ENCODE peak calls at places on chromosomes 4 and X, in nine cellular contexts. O is HL-60, L is epithelial cell of esophagus, V is foreskin fibroblast, S is GM13976, N is A549, A is dorsolateral prefrontal cortex, R is lung, F is right lobe of liver. K is an unnamed sample.

GRCh38 chrX:48818866-48819265 is 7.4 kb upstream of the ERAS start:
- DNase-seq in O (no peak), L (no peak), V (no peak), S (no peak), N (no peak), A (no peak), R (no peak), F (no peak), K (no peak)

GRCh38 chrX:7828594-7828993 is 14.4 kb upstream of the VCX start:
- DNase-seq in O (peak), L (peak), V (peak), S (peak), N (no peak), A (no peak), R (no peak), F (no peak), K (no peak)

GRCh38 chr4:118904418-118904817 is 15.8 kb downstream of the SYNPO2 start:
- DNase-seq in O (no peak), L (no peak), V (peak), S (no peak), N (no peak), A (no peak), R (no peak), F (no peak), K (no peak)

GRCh38 chr4:149045731-149046130 is 603.5 kb upstream of the NR3C2 start:
- DNase-seq in O (no peak), L (peak), V (no peak), S (no peak), N (no peak), A (no peak), R (no peak), F (no peak), K (no peak)

GRCh38 chrX:13131511-13132137 is 87.2 kb upstream of the FAM9C start:
- DNase-seq in O (peak), L (no peak), V (no peak), S (peak), N (no peak), A (no peak), R (no peak), F (no peak), K (no peak)

GRCh38 chr4:130712038-130712437 is 1616.1 kb downstream of the C4orf33 start:
- DNase-seq in O (no peak), L (peak), V (peak), S (no peak), N (no peak), A (no peak), R (no peak), F (no peak), K (no peak)

GRCh38 chr4:21795091-21795490 is 153.5 kb downstream of the KCNIP4 start:
- DNase-seq in O (no peak), L (no peak), V (peak), S (no peak), N (no peak), A (no peak), R (no peak), F (no peak), K (no peak)

GRCh38 chr4:71550220-71551190 is 211.7 kb downstream of the SLC4A4 start:
- DNase-seq in O (no peak), L (peak), V (peak), S (no peak), N (no peak), A (no peak), R (no peak), F (no peak), K (no peak)

GRCh38 chr4:144611850-144612249 is 34.1 kb upstream of the HHIP start:
- DNase-seq in O (no peak), L (peak), V (no peak), S (peak), N (peak), A (no peak), R (no peak), F (no peak), K (no peak)

GRCh38 chr4:70945046-70945445 is 42.9 kb downstream of the MOB1B start:
- DNase-seq in O (peak), L (no peak), V (no peak), S (no peak), N (no peak), A (no peak), R (no peak), F (no peak), K (no peak)

GRCh38 chr4:40908702-40909362 is 159.1 kb downstream of the NSUN7 start:
- DNase-seq in O (peak), L (peak), V (peak), S (peak), N (peak), A (peak), R (peak), F (peak), K (peak)

GRCh38 chrX:39162322-39162721 is 361.1 kb downstream of the MID1IP1 start:
- DNase-seq in O (no peak), L (no peak), V (no peak), S (peak), N (no peak), A (no peak), R (no peak), F (peak), K (no peak)

GRCh38 chr4:141788169-141788915 is 152.0 kb downstream of the IL15 start:
- DNase-seq in O (no peak), L (no peak), V (peak), S (no peak), N (no peak), A (no peak), R (no peak), F (no peak), K (no peak)

GRCh38 chrX:140505421-140506337 is 810 bp upstream of the SOX3 start:
- DNase-seq in O (no peak), L (no peak), V (no peak), S (peak), N (no peak), A (no peak), R (no peak), F (no peak), K (no peak)

GRCh38 chrX:48854898-48855297 is 19.5 kb upstream of the PCSK1N start:
- DNase-seq in O (peak), L (peak), V (peak), S (no peak), N (no peak), A (no peak), R (no peak), F (no peak), K (no peak)

GRCh38 chr4:19809989-19810388 is 441.7 kb upstream of the SLIT2 start:
- DNase-seq in O (no peak), L (no peak), V (no peak), S (no peak), N (no peak), A (no peak), R (no peak), F (no peak), K (no peak)

GRCh38 chr4:25030283-25031076 is at the start of gene LGI2:
- DNase-seq in O (no peak), L (peak), V (peak), S (peak), N (no peak), A (peak), R (no peak), F (peak), K (peak)

GRCh38 chrX:48927125-48927524 is 8.3 kb upstream of the PIM2 start:
- DNase-seq in O (no peak), L (no peak), V (no peak), S (no peak), N (no peak), A (no peak), R (no peak), F (no peak), K (no peak)

GRCh38 chrX:147736045-147736444 is 175.7 kb upstream of the FMR1 start:
- DNase-seq in O (no peak), L (no peak), V (no peak), S (no peak), N (no peak), A (no peak), R (no peak), F (no peak), K (no peak)

GRCh38 chrX:18620349-18620748 is 51.6 kb downstream of the RS1 start:
- DNase-seq in O (no peak), L (no peak), V (no peak), S (no peak), N (no peak), A (no peak), R (no peak), F (no peak), K (no peak)

GRCh38 chrX:70998402-70999027 is 67.6 kb upstream of the SLC7A3 start:
- DNase-seq in O (peak), L (peak), V (peak), S (no peak), N (no peak), A (peak), R (no peak), F (no peak), K (no peak)

GRCh38 chr4:161256716-161257115 is 907.1 kb downstream of the FSTL5 start:
- DNase-seq in O (peak), L (peak), V (peak), S (no peak), N (no peak), A (no peak), R (no peak), F (no peak), K (no peak)

GRCh38 chrX:102345916-102346315 is 93.9 kb downstream of the NXF2B start:
- DNase-seq in O (peak), L (peak), V (peak), S (peak), N (peak), A (peak), R (peak), F (peak), K (peak)

GRCh38 chr4:69096810-69097209 is 536 bp downstream of the UGT2B7 start:
- DNase-seq in O (no peak), L (no peak), V (no peak), S (no peak), N (no peak), A (no peak), R (no peak), F (no peak), K (no peak)

DNA sequence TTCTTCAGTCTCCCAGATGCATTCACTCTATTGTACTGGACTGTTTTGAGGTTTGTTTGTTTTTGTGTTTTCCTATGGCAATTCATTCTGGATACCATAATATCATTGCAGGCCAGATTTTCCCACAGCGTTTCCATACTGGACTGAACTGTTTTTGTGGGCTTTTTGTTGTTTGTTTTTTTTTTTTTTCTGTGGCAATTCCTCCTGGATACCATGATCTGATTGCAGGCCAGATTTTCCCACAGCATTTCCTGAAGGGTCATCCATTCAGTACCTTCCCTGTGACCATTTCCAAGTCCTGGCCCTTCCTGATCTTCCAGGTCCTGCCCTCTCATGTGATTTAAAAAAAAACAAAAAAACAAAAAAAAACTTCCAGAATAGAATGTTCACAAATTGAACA is 33.9 kb upstream of the FAM241A start:
- DNase-seq in O (no peak), L (no peak), V (no peak), S (no peak), N (no peak), A (no peak), R (no peak), F (no peak), K (no peak)
- TF ChIP-seq CTCF in O (no peak), L (no peak), V (no peak), S (no peak), N (no peak), A (no peak), R (no peak), F (no peak), K (no peak)

GRCh38 chr4:7009591-7009990 is 33.6 kb upstream of the TADA2B start:
- DNase-seq in O (no peak), L (no peak), V (no peak), S (no peak), N (no peak), A (peak), R (no peak), F (no peak), K (no peak)

GRCh38 chr4:7006411-7006810 is 36.8 kb upstream of the TADA2B start:
- DNase-seq in O (no peak), L (no peak), V (peak), S (no peak), N (no peak), A (no peak), R (no peak), F (no peak), K (no peak)

GRCh38 chr4:7007142-7007907 is 35.8 kb upstream of the TADA2B start:
- DNase-seq in O (no peak), L (no peak), V (no peak), S (no peak), N (no peak), A (no peak), R (no peak), F (no peak), K (no peak)

GRCh38 chr4:7005571-7005970 is 37.6 kb upstream of the TADA2B start:
- DNase-seq in O (no peak), L (peak), V (no peak), S (no peak), N (no peak), A (no peak), R (no peak), F (no peak), K (no peak)

GRCh38 chr4:7007944-7008343 is 35.2 kb upstream of the TADA2B start:
- DNase-seq in O (no peak), L (no peak), V (peak), S (no peak), N (no peak), A (no peak), R (no peak), F (no peak), K (no peak)
- TF ChIP-seq CTCF in O (no peak), L (no peak), V (no peak), S (no peak), N (no peak), A (no peak), R (no peak), F (no peak), K (no peak)

GRCh38 chr4:76585270-76585669 is 150.2 kb downstream of the SHROOM3 start:
- DNase-seq in O (no peak), L (no peak), V (no peak), S (no peak), N (no peak), A (no peak), R (no peak), F (no peak), K (no peak)
- TF ChIP-seq CTCF in O (no peak), L (no peak), V (no peak), S (no peak), N (no peak), A (no peak), R (no peak), F (no peak), K (no peak)

GRCh38 chrX:128460835-128461234 is 408.6 kb upstream of the ACTRT1 start:
- DNase-seq in O (no peak), L (peak), V (no peak), S (no peak), N (no peak), A (no peak), R (no peak), F (no peak), K (no peak)
- TF ChIP-seq CTCF in O (no peak), L (peak), V (no peak), S (no peak), N (no peak), A (no peak), R (no peak), F (no peak), K (peak)

GRCh38 chr4:5381981-5382441 is 326.3 kb downstream of the EVC2 start:
- DNase-seq in O (no peak), L (no peak), V (no peak), S (no peak), N (peak), A (no peak), R (no peak), F (no peak), K (no peak)
- TF ChIP-seq CTCF in O (no peak), L (no peak), V (no peak), S (no peak), N (no peak), A (no peak), R (no peak), F (no peak), K (no peak)

DNA sequence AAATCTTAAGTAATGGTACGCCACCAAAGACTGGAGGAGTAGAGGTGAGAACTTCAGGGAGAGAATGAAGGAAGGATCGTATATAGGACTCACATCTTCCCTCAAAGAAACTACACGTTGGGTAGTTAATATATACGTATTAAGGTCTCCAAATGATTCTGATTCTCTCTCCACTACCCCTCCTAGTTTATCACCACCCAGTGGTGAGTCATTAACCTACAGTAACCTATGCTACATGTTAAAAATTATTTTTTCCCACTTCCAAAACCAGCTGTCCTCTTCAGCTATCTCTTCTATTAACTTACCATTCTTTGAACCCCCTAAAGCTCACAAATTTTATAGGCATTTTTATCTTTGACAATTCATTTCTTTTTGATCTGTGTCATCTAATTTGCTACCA is 69.7 kb downstream of the RPS6KA6 start:
- DNase-seq in O (no peak), L (peak), V (no peak), S (no peak), N (no peak), A (no peak), R (no peak), F (no peak), K (no peak)
- TF ChIP-seq CTCF in O (no peak), L (no peak), V (no peak), S (no peak), N (no peak), A (no peak), R (no peak), F (no peak), K (no peak)

DNA sequence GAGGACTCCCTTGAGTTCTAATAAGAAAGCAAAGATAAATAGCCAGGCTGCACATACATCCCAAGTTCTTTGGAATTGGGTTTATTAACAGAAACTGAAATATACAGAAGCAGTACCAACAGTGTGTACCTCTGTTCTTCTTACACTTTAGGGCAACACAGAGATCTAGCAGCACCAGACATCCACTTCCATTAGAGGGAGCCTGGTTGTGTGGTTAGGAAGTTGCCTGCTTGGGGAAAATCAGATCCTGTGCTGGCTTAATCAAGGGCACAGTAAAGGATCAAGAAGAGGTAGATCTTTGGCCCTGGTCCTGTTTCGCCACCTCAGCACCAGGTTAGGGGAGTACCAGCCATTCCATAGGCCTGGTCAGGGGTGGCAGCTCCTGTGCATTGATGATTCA is 231.1 kb upstream of the ARHGAP24 start:
- DNase-seq in O (no peak), L (peak), V (peak), S (no peak), N (no peak), A (no peak), R (no peak), F (no peak), K (no peak)
- TF ChIP-seq CTCF in O (no peak), L (peak), V (peak), S (no peak), N (no peak), A (no peak), R (no peak), F (no peak), K (no peak)

DNA sequence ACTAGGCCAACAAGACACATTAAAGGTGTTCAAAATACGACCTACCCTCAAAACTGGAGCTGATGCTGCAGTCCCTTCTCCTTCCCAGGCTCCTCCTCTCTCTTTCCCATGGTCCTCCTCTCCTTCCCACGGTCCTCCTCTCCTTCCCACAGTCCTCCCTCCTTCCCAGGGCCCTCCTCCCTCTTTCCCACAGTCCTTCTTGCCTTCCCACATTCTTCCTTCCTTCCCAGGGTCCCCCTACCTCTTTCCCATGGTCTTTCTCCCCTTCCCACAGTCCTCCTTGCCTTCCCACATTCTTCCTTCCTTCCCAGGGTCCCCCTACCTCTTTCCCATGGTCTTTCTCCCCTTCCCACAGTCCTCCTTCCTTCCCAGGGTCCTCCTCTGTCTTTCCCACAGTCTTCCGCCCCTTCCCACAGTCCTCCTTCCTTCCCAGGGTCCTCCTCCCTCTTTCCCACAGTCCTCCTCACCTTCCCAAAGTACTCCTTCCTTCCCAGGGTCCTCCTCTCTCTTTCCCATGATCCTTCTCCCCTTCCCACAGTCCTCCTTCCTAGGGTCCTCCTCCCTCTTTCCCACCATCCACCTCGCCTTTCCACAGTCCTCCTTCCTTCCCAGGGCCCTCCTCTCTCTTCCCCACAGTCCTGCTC is 54.2 kb downstream of the SH3KBP1 start:
- DNase-seq in O (no peak), L (no peak), V (no peak), S (no peak), N (no peak), A (no peak), R (no peak), F (no peak), K (no peak)
- TF ChIP-seq CTCF in O (no peak), L (no peak), V (no peak), S (no peak), N (no peak), A (no peak), R (no peak), F (no peak), K (no peak)

GRCh38 chr4:15953625-15954024 is 9.3 kb downstream of the FGFBP2 start:
- DNase-seq in O (no peak), L (no peak), V (no peak), S (no peak), N (no peak), A (no peak), R (no peak), F (no peak), K (no peak)

GRCh38 chr4:15956179-15956850 is 6.7 kb downstream of the FGFBP2 start:
- DNase-seq in O (peak), L (peak), V (peak), S (peak), N (peak), A (peak), R (peak), F (peak), K (no peak)

GRCh38 chr4:15958562-15958961 is 4.4 kb downstream of the FGFBP2 start:
- DNase-seq in O (no peak), L (no peak), V (no peak), S (no peak), N (no peak), A (no peak), R (no peak), F (no peak), K (no peak)

GRCh38 chr4:15951781-15952180 is 11.2 kb downstream of the FGFBP2 start:
- DNase-seq in O (no peak), L (no peak), V (no peak), S (no peak), N (no peak), A (no peak), R (no peak), F (no peak), K (no peak)

DNA sequence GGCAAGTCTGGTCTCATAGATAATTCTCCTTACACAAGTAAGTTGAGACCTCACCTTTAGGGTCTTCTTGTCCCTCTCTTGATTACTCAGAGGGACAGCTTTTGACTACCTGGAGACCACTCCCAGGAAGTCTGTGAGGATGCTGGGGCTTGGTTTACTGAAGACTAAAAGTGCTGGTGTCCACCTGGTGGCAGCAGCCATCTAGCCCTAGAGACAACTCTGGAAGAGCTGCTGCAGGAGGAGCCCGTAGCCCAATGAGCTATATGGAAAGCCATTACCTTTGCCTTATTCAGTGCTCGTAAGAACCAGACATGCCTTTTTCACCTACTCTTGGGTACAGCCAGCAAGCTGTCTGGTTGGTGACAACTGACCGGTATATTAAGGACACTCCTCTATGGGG is 7.3 kb downstream of the FGFBP2 start:
- DNase-seq in O (no peak), L (peak), V (peak), S (no peak), N (peak), A (no peak), R (no peak), F (no peak), K (no peak)
- TF ChIP-seq CTCF in O (peak), L (peak), V (peak), S (no peak), N (no peak), A (no peak), R (no peak), F (no peak), K (no peak)

GRCh38 chrX:153927936-153928760 is 2.1 kb upstream of the ARHGAP4 start:
- DNase-seq in O (peak), L (peak), V (peak), S (peak), N (peak), A (peak), R (peak), F (peak), K (peak)
- TF ChIP-seq CTCF in O (no peak), L (no peak), V (no peak), S (peak), N (peak), A (peak), R (no peak), F (no peak), K (no peak)